ENCODE peak calls at places on chromosome 10, in four cellular contexts. Z is cardiac muscle cell, I is pancreas, R is adrenal gland. V is an unnamed sample. For H3K4me1, the result is how much of the 10 kb centered on the place peaks cover.

GRCh38 chr10:15313844-15314243 is 57.2 kb downstream of the FAM171A1 start:
- DNase-seq in I (no peak), R (peak), Z (peak), V (no peak)

GRCh38 chr10:70445718-70446485 is 4.4 kb upstream of the NODAL start:
- DNase-seq in Z (peak), I (no peak), R (no peak), V (no peak)

GRCh38 chr10:18610517-18610916 is 40.9 kb downstream of the NSUN6 start:
- DNase-seq in Z (no peak), R (peak), I (no peak), V (no peak)

GRCh38 chr10:47379901-47380300 is 4.2 kb downstream of the ZNF488 start:
- DNase-seq in I (no peak), Z (no peak), R (no peak), V (no peak)

GRCh38 chr10:3203972-3204371 is 31.4 kb upstream of the PITRM1 start:
- DNase-seq in Z (no peak), R (no peak), I (no peak), V (no peak)

GRCh38 chr10:132470306-132471124 is 67.1 kb upstream of the INPP5A start:
- DNase-seq in Z (no peak), R (peak), I (no peak), V (peak)

GRCh38 chr10:127034224-127034623 is 129.0 kb downstream of the DOCK1 start:
- DNase-seq in I (no peak), R (no peak), Z (no peak), V (no peak)

GRCh38 chr10:58969578-58969977 is 206.9 kb upstream of the PHYHIPL start:
- DNase-seq in I (no peak), R (no peak), Z (no peak), V (no peak)

GRCh38 chr10:132957131-132957530 is 14.8 kb upstream of the CFAP46 start:
- DNase-seq in R (no peak), I (no peak), Z (no peak), V (peak)

GRCh38 chr10:34768261-34768971 is 46.7 kb downstream of the PARD3 start:
- DNase-seq in Z (no peak), I (peak), R (peak), V (no peak)

GRCh38 chr10:89419548-89419947 is 5.2 kb downstream of the IFIT5 start:
- DNase-seq in I (no peak), Z (no peak), R (no peak), V (no peak)

GRCh38 chr10:18737841-18738240 is 78.6 kb downstream of the ARL5B start:
- DNase-seq in Z (no peak), I (no peak), R (no peak), V (no peak)

GRCh38 chr10:16195178-16195769 is 241.5 kb upstream of the PTER start:
- DNase-seq in Z (no peak), R (no peak), I (no peak), V (no peak)

GRCh38 chr10:73908853-73909611 is 1.9 kb upstream of the PLAU start:
- DNase-seq in I (no peak), Z (no peak), R (peak), V (no peak)

GRCh38 chr10:59098387-59098786 is 78.1 kb upstream of the PHYHIPL start:
- DNase-seq in R (no peak), Z (no peak), I (no peak), V (no peak)

GRCh38 chr10:17562572-17562971 is 54.6 kb downstream of the HACD1 start:
- DNase-seq in I (no peak), R (no peak), Z (no peak), V (no peak)

GRCh38 chr10:105797234-105797890 is 1156.3 kb downstream of the SORCS3 start:
- DNase-seq in I (peak), Z (peak), R (no peak), V (no peak)

GRCh38 chr10:70722820-70723424 is 50.6 kb downstream of the ADAMTS14 start:
- DNase-seq in I (no peak), R (no peak), Z (no peak), V (no peak)

GRCh38 chr10:133010095-133010837 is 67.9 kb upstream of the CFAP46 start:
- DNase-seq in Z (no peak), R (no peak), I (no peak), V (no peak)

GRCh38 chr10:12588091-12588850 is 238.9 kb downstream of the CAMK1D start:
- DNase-seq in R (no peak), I (no peak), Z (no peak), V (no peak)

GRCh38 chr10:28294809-28295208 is 8.1 kb downstream of the MPP7 start:
- DNase-seq in R (no peak), I (no peak), Z (no peak), V (no peak)

GRCh38 chr10:28295346-28295745 is 7.5 kb downstream of the MPP7 start:
- DNase-seq in I (no peak), Z (no peak), R (no peak), V (no peak)

GRCh38 chr10:28294169-28294532 is 8.7 kb downstream of the MPP7 start:
- DNase-seq in R (no peak), Z (no peak), I (no peak), V (no peak)

GRCh38 chr10:28293238-28294168 is 9.4 kb downstream of the MPP7 start:
- DNase-seq in Z (no peak), R (no peak), I (no peak), V (no peak)

DNA sequence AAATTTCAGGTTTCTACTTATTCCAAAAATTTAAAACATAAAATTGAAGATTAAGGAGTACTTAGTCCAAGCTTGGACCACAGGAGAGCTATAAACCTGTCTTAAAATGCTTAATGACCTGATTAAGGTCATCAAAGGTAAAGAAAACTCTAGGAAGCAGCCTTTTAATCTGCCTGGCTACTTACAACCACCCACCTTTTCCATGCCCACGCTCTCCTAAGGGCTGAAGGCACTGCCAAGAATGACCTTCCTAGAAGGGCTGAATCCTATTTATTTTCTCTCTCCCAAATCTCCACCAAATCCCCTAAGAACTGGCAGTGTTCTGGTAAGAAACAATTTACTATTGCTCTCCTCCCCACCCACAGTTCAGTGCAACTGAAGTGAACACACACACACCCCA is 6.8 kb downstream of the MPP7 start:
- DNase-seq in I (no peak), R (no peak), Z (no peak), V (no peak)
- H3K4me1 ChIP-seq in I (under half), R (under half), Z (under half), V (under half)

GRCh38 chr10:49353026-49353894 is 42.6 kb downstream of the DRGX start:
- DNase-seq in I (no peak), Z (no peak), R (no peak), V (no peak)
- H3K4me1 ChIP-seq in I (under half), Z (under half), R (under half), V (under half)

DNA sequence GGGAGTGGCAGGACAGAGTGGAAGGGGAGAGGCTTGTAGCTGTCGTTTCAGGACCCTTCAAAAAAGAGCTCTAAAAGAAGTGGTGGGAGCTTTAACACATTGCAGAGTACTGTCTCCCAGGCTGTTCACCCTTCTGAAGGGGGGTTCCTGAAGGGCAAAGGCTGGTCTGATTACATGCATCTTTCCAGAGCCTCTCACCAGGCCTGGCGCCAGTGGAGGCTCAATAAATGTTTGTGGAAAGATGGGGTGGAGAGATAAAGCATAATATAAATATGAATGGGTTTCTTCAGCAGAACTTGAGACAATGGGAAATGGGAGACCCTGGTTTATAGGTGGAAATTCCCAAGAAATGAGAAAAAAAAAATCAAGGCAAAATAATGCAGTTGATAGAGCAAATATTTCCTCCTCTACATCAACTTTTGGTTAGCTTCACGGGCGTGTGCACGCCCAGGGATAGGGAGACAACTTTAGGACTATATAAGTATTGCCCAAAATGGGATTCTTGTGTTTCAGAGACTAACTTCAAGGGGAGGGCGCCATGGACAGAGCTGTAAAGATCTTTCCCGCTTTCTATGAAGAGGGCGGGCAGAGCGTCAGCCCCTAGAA is 613 bp upstream of the BUB3 start:
- DNase-seq in I (no peak), Z (no peak), R (no peak), V (peak)
- H3K4me1 ChIP-seq in I (under half), Z (under half), R (under half), V (half or more)

GRCh38 chr10:125795637-125796190 is 20.1 kb upstream of the MMP21 start:
- DNase-seq in Z (no peak), I (no peak), R (no peak), V (no peak)
- H3K4me1 ChIP-seq in Z (under half), I (under half), R (under half), V (under half)

DNA sequence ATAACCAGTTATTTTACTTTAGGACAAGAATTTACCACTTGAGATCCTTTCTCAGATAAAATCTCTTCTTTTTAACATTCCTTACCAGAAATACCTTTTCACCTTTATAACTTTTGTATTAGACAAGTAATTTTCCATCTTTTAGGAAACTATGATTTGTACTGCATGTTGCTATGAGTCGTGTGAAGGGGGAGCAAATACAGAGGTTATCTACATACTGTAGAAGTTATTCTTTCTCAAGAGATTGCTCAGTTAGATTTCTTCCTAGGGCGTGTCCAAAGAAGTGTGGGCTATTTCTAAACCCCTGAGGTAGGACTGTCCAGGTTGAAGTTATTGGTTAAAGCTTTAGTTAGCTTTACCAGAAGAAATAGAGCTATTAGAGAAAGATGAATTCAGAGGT is 30.2 kb upstream of the ARHGAP12 start:
- DNase-seq in R (no peak), Z (no peak), I (no peak), V (no peak)
- H3K4me1 ChIP-seq in R (under half), Z (under half), I (under half), V (under half)

GRCh38 chr10:102631525-102632393 is 12.5 kb upstream of the TRIM8 start:
- DNase-seq in I (no peak), Z (no peak), R (no peak), V (peak)
- H3K4me1 ChIP-seq in I (under half), Z (half or more), R (under half), V (half or more)

GRCh38 chr10:124741922-124742417 is 2.2 kb downstream of the FAM53B start:
- DNase-seq in Z (no peak), I (no peak), R (peak), V (peak)
- H3K4me1 ChIP-seq in Z (under half), I (half or more), R (half or more), V (half or more)

DNA sequence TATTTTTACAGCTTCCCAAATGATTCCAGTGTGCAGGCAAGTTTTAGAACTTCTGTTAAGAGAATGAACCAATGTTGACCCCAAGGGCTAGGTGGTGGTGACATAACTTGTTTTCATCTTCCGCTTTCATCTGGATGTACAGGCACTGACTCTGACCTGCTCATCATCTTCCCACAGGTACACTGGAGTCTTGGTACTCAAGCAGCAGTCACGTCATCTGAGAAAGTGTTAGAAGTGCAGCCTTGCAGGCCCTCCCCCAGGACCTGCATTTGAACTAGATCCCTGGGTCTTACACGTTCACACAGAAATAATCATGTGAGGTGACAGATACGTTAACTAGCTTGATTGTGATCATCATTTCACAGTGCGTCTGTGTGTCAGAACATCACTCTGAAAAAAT is 212.2 kb downstream of the CELF2 start:
- DNase-seq in R (no peak), Z (no peak), I (no peak), V (no peak)
- H3K4me1 ChIP-seq in R (under half), Z (under half), I (under half), V (half or more)

GRCh38 chr10:8060704-8061121 is 6.2 kb downstream of the GATA3 start:
- DNase-seq in R (no peak), I (no peak), Z (no peak), V (no peak)

GRCh38 chr10:8058274-8059111 is 4.0 kb downstream of the GATA3 start:
- DNase-seq in Z (no peak), R (no peak), I (no peak), V (no peak)

GRCh38 chr10:8060010-8060703 is 5.7 kb downstream of the GATA3 start:
- DNase-seq in I (no peak), R (no peak), Z (no peak), V (no peak)

GRCh38 chr10:8057636-8058273 is 3.3 kb downstream of the GATA3 start:
- DNase-seq in R (peak), I (no peak), Z (peak), V (no peak)

DNA sequence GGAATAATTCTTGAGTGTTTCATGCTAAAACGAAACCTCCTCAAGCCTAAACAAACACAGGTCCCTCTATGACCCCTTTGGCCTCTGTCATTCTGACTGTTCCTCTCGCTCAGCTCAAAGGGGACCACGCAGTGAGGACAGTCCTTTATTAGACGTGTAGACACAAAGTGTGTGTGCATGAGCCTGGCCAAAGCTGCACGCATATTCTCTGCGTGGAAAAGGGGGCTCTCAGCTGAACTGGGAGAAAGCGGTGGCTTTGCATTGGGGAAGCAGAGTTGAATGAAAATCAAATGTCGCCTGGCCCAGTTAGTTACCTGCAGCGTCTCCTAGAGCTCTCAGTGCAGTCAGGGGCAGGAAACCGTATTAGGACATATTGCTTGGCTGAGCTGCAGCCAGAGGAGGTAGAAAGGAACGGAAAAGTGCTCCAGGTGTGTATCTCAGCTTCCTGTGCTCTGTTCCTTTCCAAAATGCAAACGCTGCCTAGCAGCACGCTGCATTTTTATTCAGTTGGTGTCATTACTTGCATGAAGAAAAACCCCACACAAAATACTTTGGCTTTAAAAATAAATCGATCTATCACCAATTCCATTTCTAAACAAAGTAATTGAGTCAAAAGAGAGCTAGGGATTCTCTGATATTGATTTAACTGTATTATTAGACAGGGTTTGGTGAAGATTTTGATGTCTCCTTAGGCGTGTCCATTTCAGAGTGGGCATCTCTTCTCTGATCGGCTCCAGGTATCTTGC is 4.9 kb downstream of the GATA3 start:
- DNase-seq in R (no peak), Z (no peak), I (no peak), V (no peak)
- H3K4me1 ChIP-seq in R (under half), Z (under half), I (under half), V (half or more)

V was measured in spleen.